ENCODE peak calls at places on chromosome 12, in eight cellular contexts. One of them, this sample, is unnamed.

GRCh38 chr12:75563351-75563750 is 51.9 kb upstream of the KRR1 start:
- DNase-seq in NCI-H187 treated with DMSO at 0.1 percent for 48 hours: no peak
- DNase-seq in stimulated activated CD4-positive, alpha-beta T cell treated with anti-CD3 and anti-CD28 coated beads, Interleukin-1b, Interleukin-23, amount 100 ng/mL, for 24 hours: no peak
- DNase-seq in iPS-NIHi11: no peak
- DNase-seq in HFFc6: no peak
- DNase-seq in frontal cortex: no peak
- DNase-seq in AG09319: no peak
- DNase-seq in cardiac muscle cell: no peak
- DNase-seq in this sample: no peak

GRCh38 chr12:111398530-111398929 is 7.2 kb upstream of the SH2B3 start:
- DNase-seq in NCI-H187 treated with DMSO at 0.1 percent for 48 hours: no peak
- DNase-seq in AG09319: no peak
- DNase-seq in frontal cortex: no peak
- DNase-seq in HFFc6: no peak
- DNase-seq in stimulated activated CD4-positive, alpha-beta T cell treated with anti-CD3 and anti-CD28 coated beads, Interleukin-1b, Interleukin-23, amount 100 ng/mL, for 24 hours: no peak
- DNase-seq in cardiac muscle cell: no peak
- DNase-seq in iPS-NIHi11: no peak
- DNase-seq in this sample: no peak

GRCh38 chr12:104680070-104680469 is 223.3 kb downstream of the CHST11 start:
- DNase-seq in stimulated activated CD4-positive, alpha-beta T cell treated with anti-CD3 and anti-CD28 coated beads, Interleukin-1b, Interleukin-23, amount 100 ng/mL, for 24 hours: no peak
- DNase-seq in cardiac muscle cell: no peak
- DNase-seq in frontal cortex: no peak
- DNase-seq in HFFc6: peak; percentile 15
- DNase-seq in NCI-H187 treated with DMSO at 0.1 percent for 48 hours: peak; percentile 32
- DNase-seq in iPS-NIHi11: peak; percentile 33
- DNase-seq in AG09319: no peak
- DNase-seq in this sample: no peak

GRCh38 chr12:42091769-42092168 is 52.9 kb downstream of the GXYLT1 start:
- DNase-seq in cardiac muscle cell: no peak
- DNase-seq in NCI-H187 treated with DMSO at 0.1 percent for 48 hours: no peak
- DNase-seq in AG09319: no peak
- DNase-seq in iPS-NIHi11: no peak
- DNase-seq in HFFc6: no peak
- DNase-seq in frontal cortex: no peak
- DNase-seq in stimulated activated CD4-positive, alpha-beta T cell treated with anti-CD3 and anti-CD28 coated beads, Interleukin-1b, Interleukin-23, amount 100 ng/mL, for 24 hours: no peak
- DNase-seq in this sample: no peak

GRCh38 chr12:47834199-47835016 is 14.7 kb upstream of the HDAC7 start:
- DNase-seq in stimulated activated CD4-positive, alpha-beta T cell treated with anti-CD3 and anti-CD28 coated beads, Interleukin-1b, Interleukin-23, amount 100 ng/mL, for 24 hours: no peak
- DNase-seq in frontal cortex: no peak
- DNase-seq in iPS-NIHi11: no peak
- DNase-seq in NCI-H187 treated with DMSO at 0.1 percent for 48 hours: no peak
- DNase-seq in cardiac muscle cell: no peak
- DNase-seq in HFFc6: no peak
- DNase-seq in AG09319: no peak
- DNase-seq in this sample: no peak

GRCh38 chr12:55718020-55718419 is 2.2 kb upstream of the RDH5 start:
- DNase-seq in stimulated activated CD4-positive, alpha-beta T cell treated with anti-CD3 and anti-CD28 coated beads, Interleukin-1b, Interleukin-23, amount 100 ng/mL, for 24 hours: no peak
- DNase-seq in AG09319: no peak
- DNase-seq in iPS-NIHi11: peak; percentile 69
- DNase-seq in HFFc6: no peak
- DNase-seq in NCI-H187 treated with DMSO at 0.1 percent for 48 hours: no peak
- DNase-seq in cardiac muscle cell: peak; percentile 47
- DNase-seq in frontal cortex: no peak
- DNase-seq in this sample: no peak

GRCh38 chr12:87112946-87113345 is 856.8 kb upstream of the MGAT4C start:
- DNase-seq in cardiac muscle cell: no peak
- DNase-seq in HFFc6: no peak
- DNase-seq in iPS-NIHi11: no peak
- DNase-seq in stimulated activated CD4-positive, alpha-beta T cell treated with anti-CD3 and anti-CD28 coated beads, Interleukin-1b, Interleukin-23, amount 100 ng/mL, for 24 hours: no peak
- DNase-seq in NCI-H187 treated with DMSO at 0.1 percent for 48 hours: no peak
- DNase-seq in AG09319: no peak
- DNase-seq in frontal cortex: no peak
- DNase-seq in this sample: no peak

GRCh38 chr12:3777206-3777809 is 24.4 kb upstream of the CRACR2A start:
- DNase-seq in HFFc6: peak; percentile 39
- DNase-seq in cardiac muscle cell: peak; percentile 60
- DNase-seq in stimulated activated CD4-positive, alpha-beta T cell treated with anti-CD3 and anti-CD28 coated beads, Interleukin-1b, Interleukin-23, amount 100 ng/mL, for 24 hours: no peak
- DNase-seq in AG09319: no peak
- DNase-seq in NCI-H187 treated with DMSO at 0.1 percent for 48 hours: peak; percentile 28
- DNase-seq in iPS-NIHi11: peak; percentile 56
- DNase-seq in frontal cortex: no peak
- DNase-seq in this sample: peak; percentile 18

GRCh38 chr12:6827437-6827894 is 741 bp upstream of the P3H3 start:
- DNase-seq in NCI-H187 treated with DMSO at 0.1 percent for 48 hours: peak; percentile 58
- DNase-seq in AG09319: peak; percentile 35
- DNase-seq in stimulated activated CD4-positive, alpha-beta T cell treated with anti-CD3 and anti-CD28 coated beads, Interleukin-1b, Interleukin-23, amount 100 ng/mL, for 24 hours: no peak
- DNase-seq in HFFc6: peak; percentile 72
- DNase-seq in frontal cortex: peak; percentile 80
- DNase-seq in iPS-NIHi11: peak; percentile 86
- DNase-seq in cardiac muscle cell: peak; percentile 83
- DNase-seq in this sample: peak; percentile 98

GRCh38 chr12:118164798-118165486 is 29.0 kb downstream of the PEBP1 start:
- DNase-seq in NCI-H187 treated with DMSO at 0.1 percent for 48 hours: no peak
- DNase-seq in AG09319: no peak
- DNase-seq in HFFc6: peak; percentile 16
- DNase-seq in stimulated activated CD4-positive, alpha-beta T cell treated with anti-CD3 and anti-CD28 coated beads, Interleukin-1b, Interleukin-23, amount 100 ng/mL, for 24 hours: no peak
- DNase-seq in iPS-NIHi11: peak; percentile 69
- DNase-seq in frontal cortex: no peak
- DNase-seq in cardiac muscle cell: peak; percentile 53
- DNase-seq in this sample: peak; percentile 23

GRCh38 chr12:27366621-27367020 is 34.0 kb downstream of the BMAL2 start:
- DNase-seq in NCI-H187 treated with DMSO at 0.1 percent for 48 hours: no peak
- DNase-seq in frontal cortex: no peak
- DNase-seq in iPS-NIHi11: no peak
- DNase-seq in cardiac muscle cell: no peak
- DNase-seq in stimulated activated CD4-positive, alpha-beta T cell treated with anti-CD3 and anti-CD28 coated beads, Interleukin-1b, Interleukin-23, amount 100 ng/mL, for 24 hours: no peak
- DNase-seq in AG09319: no peak
- DNase-seq in HFFc6: no peak
- DNase-seq in this sample: no peak

GRCh38 chr12:28440209-28440608 is 250.0 kb downstream of the CCDC91 start:
- DNase-seq in iPS-NIHi11: no peak
- DNase-seq in cardiac muscle cell: no peak
- DNase-seq in frontal cortex: no peak
- DNase-seq in stimulated activated CD4-positive, alpha-beta T cell treated with anti-CD3 and anti-CD28 coated beads, Interleukin-1b, Interleukin-23, amount 100 ng/mL, for 24 hours: no peak
- DNase-seq in NCI-H187 treated with DMSO at 0.1 percent for 48 hours: no peak
- DNase-seq in AG09319: no peak
- DNase-seq in HFFc6: no peak
- DNase-seq in this sample: no peak

GRCh38 chr12:108895220-108895802 is 15.4 kb downstream of the DAO start:
- DNase-seq in HFFc6: no peak
- DNase-seq in AG09319: no peak
- DNase-seq in iPS-NIHi11: no peak
- DNase-seq in NCI-H187 treated with DMSO at 0.1 percent for 48 hours: no peak
- DNase-seq in cardiac muscle cell: no peak
- DNase-seq in frontal cortex: no peak
- DNase-seq in stimulated activated CD4-positive, alpha-beta T cell treated with anti-CD3 and anti-CD28 coated beads, Interleukin-1b, Interleukin-23, amount 100 ng/mL, for 24 hours: no peak
- DNase-seq in this sample: no peak

GRCh38 chr12:47725091-47725772 is at the start of gene ENDOU:
- DNase-seq in iPS-NIHi11: no peak
- DNase-seq in cardiac muscle cell: no peak
- DNase-seq in AG09319: no peak
- DNase-seq in HFFc6: no peak
- DNase-seq in stimulated activated CD4-positive, alpha-beta T cell treated with anti-CD3 and anti-CD28 coated beads, Interleukin-1b, Interleukin-23, amount 100 ng/mL, for 24 hours: no peak
- DNase-seq in frontal cortex: no peak
- DNase-seq in NCI-H187 treated with DMSO at 0.1 percent for 48 hours: no peak
- DNase-seq in this sample: no peak

GRCh38 chr12:57124259-57124877 is 3.9 kb upstream of the LRP1 start:
- DNase-seq in HFFc6: peak; percentile 64
- DNase-seq in stimulated activated CD4-positive, alpha-beta T cell treated with anti-CD3 and anti-CD28 coated beads, Interleukin-1b, Interleukin-23, amount 100 ng/mL, for 24 hours: peak; percentile 47
- DNase-seq in AG09319: no peak
- DNase-seq in NCI-H187 treated with DMSO at 0.1 percent for 48 hours: peak; percentile 65
- DNase-seq in frontal cortex: no peak
- DNase-seq in iPS-NIHi11: peak; percentile 78
- DNase-seq in cardiac muscle cell: peak; percentile 81
- DNase-seq in this sample: peak; percentile 80

GRCh38 chr12:121530600-121531355 is 50.0 kb downstream of the KDM2B start:
- DNase-seq in iPS-NIHi11: peak; percentile 72
- DNase-seq in stimulated activated CD4-positive, alpha-beta T cell treated with anti-CD3 and anti-CD28 coated beads, Interleukin-1b, Interleukin-23, amount 100 ng/mL, for 24 hours: no peak
- DNase-seq in NCI-H187 treated with DMSO at 0.1 percent for 48 hours: no peak
- DNase-seq in frontal cortex: no peak
- DNase-seq in cardiac muscle cell: peak; percentile 92
- DNase-seq in AG09319: peak; percentile 38
- DNase-seq in HFFc6: peak; percentile 26
- DNase-seq in this sample: no peak

GRCh38 chr12:49491823-49492222 is 47.0 kb upstream of the KCNH3 start:
- DNase-seq in frontal cortex: no peak
- DNase-seq in NCI-H187 treated with DMSO at 0.1 percent for 48 hours: no peak
- DNase-seq in cardiac muscle cell: peak; percentile 68
- DNase-seq in AG09319: no peak
- DNase-seq in HFFc6: no peak
- DNase-seq in iPS-NIHi11: no peak
- DNase-seq in stimulated activated CD4-positive, alpha-beta T cell treated with anti-CD3 and anti-CD28 coated beads, Interleukin-1b, Interleukin-23, amount 100 ng/mL, for 24 hours: no peak
- DNase-seq in this sample: no peak

GRCh38 chr12:53200458-53201169 is 6.4 kb downstream of the ITGB7 start:
- DNase-seq in NCI-H187 treated with DMSO at 0.1 percent for 48 hours: no peak
- DNase-seq in iPS-NIHi11: no peak
- DNase-seq in cardiac muscle cell: no peak
- DNase-seq in HFFc6: no peak
- DNase-seq in stimulated activated CD4-positive, alpha-beta T cell treated with anti-CD3 and anti-CD28 coated beads, Interleukin-1b, Interleukin-23, amount 100 ng/mL, for 24 hours: no peak
- DNase-seq in frontal cortex: no peak
- DNase-seq in AG09319: no peak
- DNase-seq in this sample: no peak

GRCh38 chr12:9940370-9940769 is 8.2 kb upstream of the CLEC2A start:
- DNase-seq in stimulated activated CD4-positive, alpha-beta T cell treated with anti-CD3 and anti-CD28 coated beads, Interleukin-1b, Interleukin-23, amount 100 ng/mL, for 24 hours: no peak
- DNase-seq in HFFc6: peak; percentile 16
- DNase-seq in AG09319: no peak
- DNase-seq in cardiac muscle cell: peak; percentile 7
- DNase-seq in iPS-NIHi11: no peak
- DNase-seq in NCI-H187 treated with DMSO at 0.1 percent for 48 hours: no peak
- DNase-seq in frontal cortex: no peak
- DNase-seq in this sample: no peak

GRCh38 chr12:43312991-43313505 is 239.0 kb downstream of the ADAMTS20 start:
- DNase-seq in iPS-NIHi11: no peak
- DNase-seq in HFFc6: no peak
- DNase-seq in NCI-H187 treated with DMSO at 0.1 percent for 48 hours: no peak
- DNase-seq in frontal cortex: no peak
- DNase-seq in AG09319: no peak
- DNase-seq in cardiac muscle cell: peak; percentile 43
- DNase-seq in stimulated activated CD4-positive, alpha-beta T cell treated with anti-CD3 and anti-CD28 coated beads, Interleukin-1b, Interleukin-23, amount 100 ng/mL, for 24 hours: no peak
- DNase-seq in this sample: no peak

This sample was measured in HuH-7.